ENCODE peak calls at places on chromosomes 3 and 15, in nine cellular contexts. One of them, this sample, is unnamed.

GRCh38 chr15:57183614-57184344 is 192.5 kb upstream of the CGNL1 start:
- DNase-seq in left ventricle myocardium inferior: no peak
- DNase-seq in transverse colon: no peak
- DNase-seq in progenitor cell of endocrine pancreas: no peak
- DNase-seq in neural crest cell: no peak
- DNase-seq in psoas muscle: no peak
- DNase-seq in fibroblast of the aortic adventitia: peak
- DNase-seq in brain microvascular endothelial cell: no peak
- DNase-seq in spleen: no peak
- DNase-seq in this sample: no peak

GRCh38 chr3:146747928-146748327 is 142.8 kb upstream of the PLSCR5 start:
- DNase-seq in psoas muscle: no peak
- DNase-seq in neural crest cell: no peak
- DNase-seq in progenitor cell of endocrine pancreas: no peak
- DNase-seq in brain microvascular endothelial cell: peak
- DNase-seq in spleen: no peak
- DNase-seq in fibroblast of the aortic adventitia: peak
- DNase-seq in transverse colon: no peak
- DNase-seq in left ventricle myocardium inferior: no peak
- DNase-seq in this sample: no peak

GRCh38 chr3:33141006-33141405 is 27.2 kb downstream of the CRTAP start:
- DNase-seq in transverse colon: no peak
- DNase-seq in spleen: no peak
- DNase-seq in neural crest cell: no peak
- DNase-seq in psoas muscle: no peak
- DNase-seq in brain microvascular endothelial cell: no peak
- DNase-seq in progenitor cell of endocrine pancreas: no peak
- DNase-seq in left ventricle myocardium inferior: no peak
- DNase-seq in fibroblast of the aortic adventitia: no peak
- DNase-seq in this sample: no peak

GRCh38 chr15:74461847-74462511 is 1.0 kb upstream of the UBL7 start:
- DNase-seq in neural crest cell: no peak
- DNase-seq in fibroblast of the aortic adventitia: peak
- DNase-seq in transverse colon: no peak
- DNase-seq in left ventricle myocardium inferior: no peak
- DNase-seq in progenitor cell of endocrine pancreas: no peak
- DNase-seq in psoas muscle: no peak
- DNase-seq in brain microvascular endothelial cell: no peak
- DNase-seq in spleen: no peak
- DNase-seq in this sample: no peak

GRCh38 chr15:91706366-91707032 is 147.0 kb upstream of the SLCO3A1 start:
- DNase-seq in brain microvascular endothelial cell: peak
- DNase-seq in neural crest cell: peak
- DNase-seq in spleen: peak
- DNase-seq in transverse colon: peak
- DNase-seq in left ventricle myocardium inferior: peak
- DNase-seq in psoas muscle: peak
- DNase-seq in progenitor cell of endocrine pancreas: peak
- DNase-seq in fibroblast of the aortic adventitia: peak
- DNase-seq in this sample: peak

GRCh38 chr3:49723301-49723630 is 485 bp downstream of the GMPPB start:
- DNase-seq in left ventricle myocardium inferior: peak
- DNase-seq in psoas muscle: peak
- DNase-seq in spleen: peak
- DNase-seq in neural crest cell: no peak
- DNase-seq in fibroblast of the aortic adventitia: peak
- DNase-seq in transverse colon: peak
- DNase-seq in progenitor cell of endocrine pancreas: peak
- DNase-seq in brain microvascular endothelial cell: peak
- DNase-seq in this sample: peak

GRCh38 chr3:46422617-46423016 is 15.6 kb downstream of the CCRL2 start:
- DNase-seq in neural crest cell: no peak
- DNase-seq in transverse colon: peak
- DNase-seq in psoas muscle: no peak
- DNase-seq in progenitor cell of endocrine pancreas: no peak
- DNase-seq in spleen: no peak
- DNase-seq in left ventricle myocardium inferior: no peak
- DNase-seq in fibroblast of the aortic adventitia: peak
- DNase-seq in brain microvascular endothelial cell: no peak
- DNase-seq in this sample: no peak

GRCh38 chr15:92033319-92033718 is 179.8 kb downstream of the SLCO3A1 start:
- DNase-seq in transverse colon: no peak
- DNase-seq in progenitor cell of endocrine pancreas: no peak
- DNase-seq in brain microvascular endothelial cell: no peak
- DNase-seq in left ventricle myocardium inferior: no peak
- DNase-seq in neural crest cell: no peak
- DNase-seq in spleen: no peak
- DNase-seq in psoas muscle: no peak
- DNase-seq in fibroblast of the aortic adventitia: peak
- DNase-seq in this sample: no peak

GRCh38 chr3:160084998-160085397 is 96.4 kb downstream of the IL12A start:
- DNase-seq in spleen: no peak
- DNase-seq in psoas muscle: no peak
- DNase-seq in fibroblast of the aortic adventitia: no peak
- DNase-seq in neural crest cell: no peak
- DNase-seq in progenitor cell of endocrine pancreas: no peak
- DNase-seq in transverse colon: no peak
- DNase-seq in brain microvascular endothelial cell: no peak
- DNase-seq in left ventricle myocardium inferior: no peak
- DNase-seq in this sample: no peak

DNA sequence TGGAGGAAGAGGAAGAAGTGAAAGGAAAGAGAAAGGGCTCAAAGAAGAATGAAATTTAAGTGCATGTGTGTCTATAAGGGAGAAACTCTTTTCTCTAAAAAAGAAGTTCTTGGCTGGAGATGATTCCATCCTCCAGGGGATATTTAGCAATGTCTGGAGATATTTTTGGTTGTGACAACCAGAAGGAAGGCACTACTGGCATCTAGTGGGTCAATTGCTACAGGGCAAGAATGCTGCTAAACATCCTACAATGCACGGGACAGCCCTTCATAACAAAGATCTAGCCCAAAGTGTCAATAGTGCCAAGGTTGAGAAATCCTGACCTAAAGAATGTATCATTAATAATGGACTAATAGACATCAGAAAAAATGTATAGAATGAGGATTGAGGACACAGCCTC is 57.4 kb upstream of the ST3GAL6 start:
- DNase-seq in neural crest cell: no peak
- DNase-seq in progenitor cell of endocrine pancreas: no peak
- DNase-seq in spleen: no peak
- DNase-seq in brain microvascular endothelial cell: peak
- DNase-seq in transverse colon: no peak
- DNase-seq in left ventricle myocardium inferior: no peak
- DNase-seq in psoas muscle: no peak
- DNase-seq in fibroblast of the aortic adventitia: peak
- DNase-seq in this sample: no peak
- TF ChIP-seq CTCF in neural crest cell: no peak
- TF ChIP-seq CTCF in progenitor cell of endocrine pancreas: no peak
- TF ChIP-seq CTCF in spleen: no peak
- TF ChIP-seq CTCF in brain microvascular endothelial cell: peak
- TF ChIP-seq CTCF in transverse colon: no peak
- TF ChIP-seq CTCF in left ventricle myocardium inferior: peak
- TF ChIP-seq CTCF in psoas muscle: no peak
- TF ChIP-seq CTCF in fibroblast of the aortic adventitia: peak
- TF ChIP-seq CTCF in this sample: no peak

DNA sequence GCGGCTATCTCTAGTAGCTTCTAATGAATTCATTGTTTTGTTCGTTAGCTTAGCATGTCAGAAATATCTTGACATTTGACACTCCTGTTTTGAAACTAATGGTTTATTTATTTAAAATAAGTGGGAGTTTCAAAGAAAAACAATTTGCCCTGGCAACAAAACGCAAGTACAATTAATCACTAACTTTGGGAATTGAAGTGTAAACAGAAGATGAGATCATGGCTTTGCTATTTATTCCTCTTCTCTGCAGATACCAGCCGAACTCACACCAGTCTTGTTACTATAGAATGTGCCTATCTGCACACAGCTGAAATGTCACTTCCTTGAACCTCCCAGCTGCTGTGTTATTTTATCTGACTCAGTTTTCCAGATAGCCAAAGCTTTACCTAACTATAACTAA is 27.5 kb downstream of the MASP1 start:
- DNase-seq in spleen: no peak
- DNase-seq in left ventricle myocardium inferior: no peak
- DNase-seq in transverse colon: no peak
- DNase-seq in fibroblast of the aortic adventitia: peak
- DNase-seq in psoas muscle: no peak
- DNase-seq in neural crest cell: no peak
- DNase-seq in progenitor cell of endocrine pancreas: no peak
- DNase-seq in brain microvascular endothelial cell: peak
- DNase-seq in this sample: no peak
- TF ChIP-seq CTCF in spleen: no peak
- TF ChIP-seq CTCF in left ventricle myocardium inferior: no peak
- TF ChIP-seq CTCF in transverse colon: no peak
- TF ChIP-seq CTCF in fibroblast of the aortic adventitia: no peak
- TF ChIP-seq CTCF in psoas muscle: no peak
- TF ChIP-seq CTCF in neural crest cell: no peak
- TF ChIP-seq CTCF in progenitor cell of endocrine pancreas: no peak
- TF ChIP-seq CTCF in brain microvascular endothelial cell: no peak
- TF ChIP-seq CTCF in this sample: no peak

GRCh38 chr3:133782454-133782853 is 23.2 kb upstream of the SRPRB start:
- DNase-seq in neural crest cell: no peak
- DNase-seq in fibroblast of the aortic adventitia: no peak
- DNase-seq in transverse colon: no peak
- DNase-seq in brain microvascular endothelial cell: no peak
- DNase-seq in spleen: no peak
- DNase-seq in progenitor cell of endocrine pancreas: no peak
- DNase-seq in left ventricle myocardium inferior: no peak
- DNase-seq in psoas muscle: no peak
- DNase-seq in this sample: no peak

GRCh38 chr3:133777807-133778568 is 27.6 kb upstream of the SRPRB start:
- DNase-seq in left ventricle myocardium inferior: no peak
- DNase-seq in progenitor cell of endocrine pancreas: no peak
- DNase-seq in spleen: no peak
- DNase-seq in fibroblast of the aortic adventitia: no peak
- DNase-seq in brain microvascular endothelial cell: no peak
- DNase-seq in neural crest cell: no peak
- DNase-seq in psoas muscle: no peak
- DNase-seq in transverse colon: no peak
- DNase-seq in this sample: no peak

GRCh38 chr3:133779626-133780203 is 25.9 kb upstream of the SRPRB start:
- DNase-seq in psoas muscle: no peak
- DNase-seq in spleen: no peak
- DNase-seq in fibroblast of the aortic adventitia: no peak
- DNase-seq in neural crest cell: no peak
- DNase-seq in left ventricle myocardium inferior: no peak
- DNase-seq in progenitor cell of endocrine pancreas: no peak
- DNase-seq in transverse colon: no peak
- DNase-seq in brain microvascular endothelial cell: no peak
- DNase-seq in this sample: no peak

GRCh38 chr3:133783762-133784161 is 21.9 kb upstream of the SRPRB start:
- DNase-seq in fibroblast of the aortic adventitia: no peak
- DNase-seq in neural crest cell: no peak
- DNase-seq in spleen: no peak
- DNase-seq in brain microvascular endothelial cell: no peak
- DNase-seq in psoas muscle: no peak
- DNase-seq in progenitor cell of endocrine pancreas: no peak
- DNase-seq in left ventricle myocardium inferior: no peak
- DNase-seq in transverse colon: no peak
- DNase-seq in this sample: no peak

DNA sequence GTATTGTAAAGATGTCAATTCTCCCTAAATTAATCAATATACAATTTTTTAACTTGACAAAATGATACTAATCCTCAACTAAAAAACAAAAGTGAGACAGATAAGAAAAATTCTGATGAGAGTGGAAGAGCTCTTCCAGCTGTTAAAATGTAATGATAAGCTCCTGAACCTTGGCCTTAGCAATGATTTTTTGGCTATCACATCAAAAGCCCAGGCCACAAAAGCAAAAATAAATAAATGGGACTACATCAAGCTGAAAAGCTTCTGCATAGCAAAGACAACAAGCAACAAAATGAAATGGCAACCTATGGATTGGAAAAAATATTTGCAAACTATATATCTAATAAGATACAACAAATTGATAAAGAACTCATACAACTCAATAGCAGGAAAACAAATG is 24.0 kb upstream of the SRPRB start:
- DNase-seq in left ventricle myocardium inferior: no peak
- DNase-seq in progenitor cell of endocrine pancreas: no peak
- DNase-seq in fibroblast of the aortic adventitia: no peak
- DNase-seq in brain microvascular endothelial cell: no peak
- DNase-seq in spleen: no peak
- DNase-seq in psoas muscle: no peak
- DNase-seq in neural crest cell: no peak
- DNase-seq in transverse colon: no peak
- DNase-seq in this sample: no peak
- TF ChIP-seq CTCF in left ventricle myocardium inferior: no peak
- TF ChIP-seq CTCF in progenitor cell of endocrine pancreas: no peak
- TF ChIP-seq CTCF in fibroblast of the aortic adventitia: no peak
- TF ChIP-seq CTCF in brain microvascular endothelial cell: no peak
- TF ChIP-seq CTCF in spleen: no peak
- TF ChIP-seq CTCF in psoas muscle: no peak
- TF ChIP-seq CTCF in neural crest cell: no peak
- TF ChIP-seq CTCF in transverse colon: no peak
- TF ChIP-seq CTCF in this sample: no peak

DNA sequence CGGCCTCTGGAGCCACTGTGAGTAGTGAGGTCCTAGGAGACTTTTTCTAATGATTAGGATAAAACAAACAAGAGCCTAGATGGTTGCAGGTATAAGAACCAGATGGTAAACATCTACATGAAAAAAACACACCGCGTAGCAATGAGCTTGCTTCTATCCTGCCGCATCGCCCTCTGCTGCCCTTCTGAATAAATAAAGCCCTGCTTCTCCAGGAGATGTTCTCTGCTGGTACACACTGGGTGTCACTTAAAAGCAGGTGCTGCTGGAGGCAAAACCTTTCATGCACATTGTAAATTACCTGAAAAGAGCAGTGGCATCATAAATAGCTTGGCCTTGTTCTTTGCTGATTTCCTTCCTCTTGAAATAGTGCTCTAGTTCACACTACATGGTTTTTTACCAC is 164.4 kb upstream of the TOPAZ1 start:
- DNase-seq in brain microvascular endothelial cell: no peak
- DNase-seq in progenitor cell of endocrine pancreas: no peak
- DNase-seq in transverse colon: no peak
- DNase-seq in psoas muscle: no peak
- DNase-seq in fibroblast of the aortic adventitia: no peak
- DNase-seq in spleen: no peak
- DNase-seq in left ventricle myocardium inferior: no peak
- DNase-seq in neural crest cell: no peak
- DNase-seq in this sample: no peak
- TF ChIP-seq CTCF in brain microvascular endothelial cell: peak
- TF ChIP-seq CTCF in progenitor cell of endocrine pancreas: no peak
- TF ChIP-seq CTCF in transverse colon: no peak
- TF ChIP-seq CTCF in psoas muscle: no peak
- TF ChIP-seq CTCF in fibroblast of the aortic adventitia: peak
- TF ChIP-seq CTCF in spleen: no peak
- TF ChIP-seq CTCF in left ventricle myocardium inferior: peak
- TF ChIP-seq CTCF in neural crest cell: peak
- TF ChIP-seq CTCF in this sample: peak

GRCh38 chr3:80688814-80689213 is 921.0 kb upstream of the ROBO1 start:
- DNase-seq in spleen: no peak
- DNase-seq in fibroblast of the aortic adventitia: peak
- DNase-seq in transverse colon: no peak
- DNase-seq in brain microvascular endothelial cell: peak
- DNase-seq in neural crest cell: no peak
- DNase-seq in left ventricle myocardium inferior: no peak
- DNase-seq in psoas muscle: no peak
- DNase-seq in progenitor cell of endocrine pancreas: no peak
- DNase-seq in this sample: peak
- TF ChIP-seq CTCF in spleen: no peak
- TF ChIP-seq CTCF in fibroblast of the aortic adventitia: no peak
- TF ChIP-seq CTCF in transverse colon: peak
- TF ChIP-seq CTCF in brain microvascular endothelial cell: peak
- TF ChIP-seq CTCF in neural crest cell: peak
- TF ChIP-seq CTCF in left ventricle myocardium inferior: peak
- TF ChIP-seq CTCF in psoas muscle: no peak
- TF ChIP-seq CTCF in progenitor cell of endocrine pancreas: peak
- TF ChIP-seq CTCF in this sample: peak